ENCODE peak calls at places on chromosomes 2 and 18, in four cellular contexts. G, H, K and L are unnamed samples.

GRCh38 chr18:79496237-79496977 is 100.7 kb downstream of the NFATC1 start:
- DNase-seq in G (no peak), H (peak; percentile 55), K (no peak), L (no peak)

GRCh38 chr18:27363918-27364317 is 178.8 kb upstream of the CHST9 start:
- DNase-seq in H (no peak), G (no peak), K (peak; percentile 12), L (peak; percentile 12)

GRCh38 chr18:77557030-77557429 is 307.4 kb downstream of the GALR1 start:
- DNase-seq in G (no peak), H (no peak), K (no peak), L (no peak)

GRCh38 chr2:236014408-236015131 is 153.6 kb downstream of the GBX2 start:
- DNase-seq in G (no peak), H (no peak), K (no peak), L (no peak)

GRCh38 chr2:204202253-204202652 is 265.7 kb downstream of the ICOS start:
- DNase-seq in G (no peak), H (no peak), K (no peak), L (no peak)

GRCh38 chr2:132272713-132273112 is 111.0 kb upstream of the ANKRD30BL start:
- DNase-seq in K (no peak), G (no peak), H (no peak), L (no peak)

GRCh38 chr2:143480586-143481230 is 351.5 kb downstream of the ARHGAP15 start:
- DNase-seq in G (no peak), K (no peak), H (no peak), L (no peak)

GRCh38 chr18:74613390-74613789 is 15.7 kb downstream of the ZNF407 start:
- DNase-seq in K (no peak), G (no peak), H (no peak), L (no peak)

GRCh38 chr2:86029873-86030272 is 75.8 kb downstream of the POLR1A start:
- DNase-seq in G (no peak), H (peak; percentile 53), K (no peak), L (no peak)

GRCh38 chr18:36942264-36942663 is 113.3 kb downstream of the KIAA1328 start:
- DNase-seq in H (no peak), K (peak; percentile 16), G (peak; percentile 18), L (peak; percentile 13)

GRCh38 chr2:132559326-132559725 is 110.7 kb downstream of the LYPD1 start:
- DNase-seq in G (no peak), K (no peak), H (no peak), L (no peak)

GRCh38 chr18:26549486-26550435 is 1.4 kb upstream of the KCTD1 start:
- DNase-seq in H (peak; percentile 84), G (peak; percentile 53), K (peak; percentile 62), L (peak; percentile 60)

GRCh38 chr2:38074775-38075435 is 1.0 kb downstream of the CYP1B1 start:
- DNase-seq in H (peak; percentile 75), K (peak; percentile 58), G (no peak), L (peak; percentile 41)

GRCh38 chr2:188365058-188365641 is 73.5 kb downstream of the GULP1 start:
- DNase-seq in H (no peak), G (no peak), K (no peak), L (no peak)

GRCh38 chr2:56357655-56358295 is 174.0 kb downstream of the CCDC85A start:
- DNase-seq in H (no peak), K (peak; percentile 49), G (no peak), L (peak; percentile 28)

GRCh38 chr2:31523871-31524492 is 56.8 kb downstream of the SRD5A2 start:
- DNase-seq in K (peak; percentile 15), H (no peak), G (peak; percentile 48), L (peak; percentile 42)

GRCh38 chr2:234025475-234025874 is 25.0 kb upstream of the SPP2 start:
- DNase-seq in G (no peak), K (no peak), H (no peak), L (no peak)

GRCh38 chr2:37766087-37766486 is 94.6 kb upstream of the CDC42EP3 start:
- DNase-seq in G (no peak), K (no peak), H (no peak), L (no peak)

DNA sequence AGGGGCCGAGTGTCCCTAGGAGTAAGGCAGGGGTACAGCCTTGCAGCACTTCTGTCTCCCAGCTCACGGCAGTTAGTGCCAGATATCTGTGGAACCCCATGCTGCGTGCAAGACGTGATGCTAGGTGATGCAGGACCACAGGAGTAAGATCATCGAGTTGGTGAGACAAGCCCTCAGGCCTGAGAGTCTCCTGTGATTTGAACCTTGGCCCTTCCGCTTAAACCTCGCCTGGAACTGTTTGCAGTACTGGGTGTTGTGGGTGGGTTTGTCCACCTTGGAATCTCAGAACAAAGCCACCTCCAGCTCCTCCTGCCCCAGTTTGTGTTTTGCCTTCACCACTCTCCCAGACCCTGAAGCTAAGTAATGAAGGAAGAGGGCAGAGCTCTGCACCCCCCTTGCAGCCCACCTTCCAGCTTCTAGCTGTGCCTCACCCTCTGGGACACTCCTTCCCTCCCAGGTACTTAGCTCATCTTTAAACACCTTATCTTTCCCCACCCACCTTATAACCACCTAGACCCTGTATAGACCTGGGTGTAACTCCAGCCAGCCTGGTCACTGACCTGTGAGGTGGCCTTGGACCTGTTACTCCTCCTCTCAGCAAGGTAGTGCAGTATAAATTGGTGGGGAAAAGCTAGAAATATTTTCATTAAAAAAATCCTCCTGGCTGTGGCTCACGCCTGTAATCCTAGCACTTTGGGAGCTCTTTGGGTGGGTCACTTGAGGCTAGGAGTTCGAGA is 6.6 kb downstream of the CNNM4 start:
- DNase-seq in K (no peak), H (no peak), G (no peak), L (no peak)
- H3K4me1 ChIP-seq in K (peaks cover 13% of the 10 kb centered on the region), H (peaks cover 26% of the 10 kb centered on the region), G (peaks cover 29% of the 10 kb centered on the region), L (peaks cover 8% of the 10 kb centered on the region)

GRCh38 chr2:15447381-15447780 is 113.8 kb downstream of the NBAS start:
- DNase-seq in G (no peak), H (no peak), K (no peak), L (no peak)
- H3K27ac ChIP-seq in G (no peak overlapping the region), H (no peak overlapping the region), K (no peak overlapping the region), L (no peak overlapping the region)

GRCh38 chr2:54503192-54503591 is 47.1 kb downstream of the SPTBN1 start:
- DNase-seq in G (no peak), H (no peak), K (no peak), L (no peak)
- TF ChIP-seq CTCF in G (peak; percentile 83), H (peak; percentile 40), K (peak; percentile 48), L (peak; percentile 67)

DNA sequence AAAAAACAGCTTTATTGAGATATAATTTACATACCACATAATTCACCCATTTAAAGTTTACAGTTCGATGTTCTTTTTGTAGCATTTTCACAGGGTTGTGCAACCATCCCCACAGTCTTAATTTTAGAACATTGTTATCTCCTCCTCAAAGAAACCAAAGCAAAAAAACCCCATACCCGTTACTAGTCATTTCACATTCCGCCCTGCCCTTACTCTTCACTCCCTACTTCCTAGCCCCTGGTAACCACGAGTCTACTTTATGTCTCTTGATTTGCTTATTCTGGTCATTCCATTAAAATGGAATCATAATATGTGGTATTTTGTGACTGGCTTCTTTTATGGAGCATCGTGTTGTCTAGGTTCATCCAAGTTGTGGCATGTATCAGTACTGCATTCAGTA is 137.7 kb downstream of the TANC1 start:
- DNase-seq in H (no peak), K (peak; percentile 78), G (no peak), L (no peak)
- H3K4me1 ChIP-seq in H (peaks cover 14% of the 10 kb centered on the region), K (no peaks in the 10 kb centered on the region), G (no peaks in the 10 kb centered on the region), L (no peaks in the 10 kb centered on the region)

GRCh38 chr2:219218279-219219112 is at the start of gene ABCB6:
- DNase-seq in G (peak; percentile 70), H (peak; percentile 96), K (peak; percentile 79), L (peak; percentile 55)
- H3K27ac ChIP-seq in G (peak within 1 kb of the TSS; percentile 81), H (peak within 1 kb of the TSS; percentile 75), K (peak within 1 kb of the TSS; percentile 79), L (peak within 1 kb of the TSS; percentile 28)

DNA sequence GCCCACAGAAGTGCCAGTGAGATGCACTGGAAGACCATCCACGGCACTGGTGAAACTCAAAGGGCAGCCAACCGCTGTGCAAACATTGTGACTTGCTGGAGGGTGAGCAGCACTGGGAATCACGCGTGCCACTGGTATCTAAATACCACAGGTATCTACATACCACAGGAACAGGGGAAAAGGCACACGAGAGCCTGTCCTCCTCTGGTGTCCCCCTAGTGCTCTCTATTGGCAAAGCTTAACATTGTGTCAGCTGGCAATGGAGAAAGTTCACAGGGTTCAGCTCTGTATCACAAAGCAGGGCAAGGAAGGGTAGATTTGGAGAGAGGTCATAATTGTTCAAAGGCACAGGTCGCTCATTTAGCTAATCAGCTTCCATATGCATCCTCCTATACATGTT is 12.6 kb upstream of the SEC11C start:
- DNase-seq in K (no peak), H (no peak), G (no peak), L (no peak)
- TF ChIP-seq CTCF in K (no peak), H (no peak), G (no peak), L (no peak)

DNA sequence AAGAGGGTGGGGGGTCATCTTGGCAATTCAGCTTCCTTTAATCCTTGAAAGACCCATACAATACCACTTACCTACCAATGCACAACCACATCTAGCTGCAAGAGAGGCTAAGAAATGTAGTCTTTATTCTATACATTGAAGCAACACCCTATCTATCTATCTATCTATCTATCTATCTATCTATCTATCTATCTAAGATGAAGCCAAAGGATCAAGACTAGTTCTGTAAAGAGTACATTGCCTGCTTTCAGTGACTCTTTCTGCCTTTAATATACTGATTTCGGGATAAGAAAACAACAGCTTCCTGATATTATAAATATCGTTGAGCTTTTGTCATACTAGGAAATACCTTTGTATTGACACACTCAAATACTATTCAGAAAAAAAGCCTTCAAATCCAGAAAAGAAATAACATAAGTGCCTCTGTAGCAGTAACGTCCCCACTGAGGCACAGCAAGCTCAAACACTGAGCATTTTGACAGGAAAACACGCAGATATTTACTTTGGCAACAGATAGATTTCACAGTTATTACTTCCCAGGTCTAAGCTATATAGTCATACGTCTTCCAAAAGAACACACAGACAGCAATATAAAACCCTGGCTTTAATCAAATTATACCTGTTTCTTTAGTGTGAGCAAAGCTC is 139.4 kb upstream of the SERTAD2 start:
- DNase-seq in G (no peak), K (peak; percentile 44), H (no peak), L (no peak)
- H3K4me1 ChIP-seq in G (peaks cover 28% of the 10 kb centered on the region), K (peaks cover 18% of the 10 kb centered on the region), H (peaks cover 20% of the 10 kb centered on the region), L (peaks cover 7% of the 10 kb centered on the region)

DNA sequence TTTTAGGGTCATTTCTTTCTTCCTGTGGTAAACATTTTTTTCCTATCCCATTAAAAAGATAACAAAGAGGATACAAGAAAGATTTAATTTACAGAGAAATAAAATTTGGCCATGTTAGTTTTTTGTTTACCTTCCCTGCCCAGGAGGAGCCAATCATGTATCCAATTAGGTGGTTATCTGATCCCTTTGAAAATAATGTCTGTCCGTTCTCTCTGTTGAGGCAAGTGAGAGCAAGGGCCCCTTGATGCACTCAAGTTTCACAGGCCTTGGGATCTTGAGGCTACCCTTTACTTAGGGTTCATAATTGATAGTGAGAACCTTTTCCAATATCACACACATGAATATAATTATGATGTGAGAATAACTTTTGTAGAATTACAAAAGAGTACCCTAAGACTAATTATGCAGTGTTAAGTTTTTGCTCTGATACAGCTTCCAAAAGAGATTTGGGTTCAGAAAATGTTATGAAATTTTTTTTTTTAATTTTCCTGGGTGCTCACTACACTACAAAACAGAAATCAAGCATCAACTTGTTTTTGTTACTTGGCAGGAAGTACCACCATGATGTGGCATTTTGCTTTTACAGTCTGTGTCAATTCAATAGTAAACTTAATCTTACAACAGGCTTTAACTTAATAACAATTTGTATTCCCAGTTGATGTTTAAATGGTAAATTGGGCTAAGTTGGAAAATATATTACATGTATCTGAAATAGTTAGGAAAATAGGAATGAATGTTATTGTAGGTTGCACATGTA is 42.0 kb downstream of the AFTPH start:
- DNase-seq in G (no peak), K (no peak), H (no peak), L (no peak)
- H3K27ac ChIP-seq in G (no peak overlapping the region), K (no peak overlapping the region), H (no peak overlapping the region), L (peak overlapping the region; percentile 43)

GRCh38 chr18:43422483-43422882 is 145.2 kb upstream of the SYT4 start:
- DNase-seq in H (no peak), K (peak; percentile 3), G (no peak), L (no peak)
- TF ChIP-seq CTCF in H (no peak), K (peak; percentile 13), G (no peak), L (no peak)